ENCODE peak calls at places on chromosomes 5 and 9, in eight cellular contexts. One of them, this sample, is unnamed.

GRCh38 chr5:180071418-180072255 is at the start of gene RNF130:
- DNase-seq in foreskin fibroblast: peak; percentile 92
- DNase-seq in NCI-H446: peak; percentile 73
- DNase-seq in PC-9: peak; percentile 97
- DNase-seq in heart right ventricle: peak; percentile 96
- DNase-seq in lung: peak; percentile 92
- DNase-seq in left lobe of liver: peak; percentile 96
- DNase-seq in stimulated activated CD4-positive, alpha-beta T cell treated with anti-CD3 and anti-CD28 coated beads, Interleukin-2, amount 100 ng/mL, for 48 hours: peak; percentile 89
- DNase-seq in this sample: peak; percentile 90

GRCh38 chr5:6905423-6905822 is 192.2 kb downstream of the TENT4A start:
- DNase-seq in foreskin fibroblast: no peak
- DNase-seq in NCI-H446: no peak
- DNase-seq in PC-9: no peak
- DNase-seq in heart right ventricle: peak; percentile 23
- DNase-seq in lung: no peak
- DNase-seq in left lobe of liver: no peak
- DNase-seq in stimulated activated CD4-positive, alpha-beta T cell treated with anti-CD3 and anti-CD28 coated beads, Interleukin-2, amount 100 ng/mL, for 48 hours: no peak
- DNase-seq in this sample: no peak

GRCh38 chr9:126053913-126054312 is 272.7 kb upstream of the MVB12B start:
- DNase-seq in foreskin fibroblast: no peak
- DNase-seq in NCI-H446: no peak
- DNase-seq in PC-9: no peak
- DNase-seq in heart right ventricle: no peak
- DNase-seq in lung: no peak
- DNase-seq in left lobe of liver: no peak
- DNase-seq in stimulated activated CD4-positive, alpha-beta T cell treated with anti-CD3 and anti-CD28 coated beads, Interleukin-2, amount 100 ng/mL, for 48 hours: no peak
- DNase-seq in this sample: no peak

GRCh38 chr9:40928803-40929487 is 199.5 kb downstream of the FOXD4L6 start:
- DNase-seq in foreskin fibroblast: no peak
- DNase-seq in NCI-H446: no peak
- DNase-seq in PC-9: no peak
- DNase-seq in heart right ventricle: no peak
- DNase-seq in lung: peak; percentile 27
- DNase-seq in left lobe of liver: no peak
- DNase-seq in stimulated activated CD4-positive, alpha-beta T cell treated with anti-CD3 and anti-CD28 coated beads, Interleukin-2, amount 100 ng/mL, for 48 hours: no peak
- DNase-seq in this sample: no peak

GRCh38 chr9:72137697-72138365 is 11.4 kb upstream of the GDA start:
- DNase-seq in foreskin fibroblast: no peak
- DNase-seq in NCI-H446: no peak
- DNase-seq in PC-9: no peak
- DNase-seq in heart right ventricle: no peak
- DNase-seq in lung: no peak
- DNase-seq in left lobe of liver: no peak
- DNase-seq in stimulated activated CD4-positive, alpha-beta T cell treated with anti-CD3 and anti-CD28 coated beads, Interleukin-2, amount 100 ng/mL, for 48 hours: no peak
- DNase-seq in this sample: no peak

GRCh38 chr5:35618791-35619190 is 1.1 kb downstream of the SPEF2 start:
- DNase-seq in foreskin fibroblast: no peak
- DNase-seq in NCI-H446: no peak
- DNase-seq in PC-9: no peak
- DNase-seq in heart right ventricle: no peak
- DNase-seq in lung: no peak
- DNase-seq in left lobe of liver: no peak
- DNase-seq in stimulated activated CD4-positive, alpha-beta T cell treated with anti-CD3 and anti-CD28 coated beads, Interleukin-2, amount 100 ng/mL, for 48 hours: no peak
- DNase-seq in this sample: no peak

GRCh38 chr5:179241175-179241574 is 104.1 kb downstream of the ADAMTS2 start:
- DNase-seq in foreskin fibroblast: peak; percentile 20
- DNase-seq in NCI-H446: no peak
- DNase-seq in PC-9: no peak
- DNase-seq in heart right ventricle: no peak
- DNase-seq in lung: no peak
- DNase-seq in left lobe of liver: peak; percentile 27
- DNase-seq in stimulated activated CD4-positive, alpha-beta T cell treated with anti-CD3 and anti-CD28 coated beads, Interleukin-2, amount 100 ng/mL, for 48 hours: no peak
- DNase-seq in this sample: no peak

GRCh38 chr5:17395106-17395505 is 102.9 kb upstream of the TAF11L2 start:
- DNase-seq in foreskin fibroblast: no peak
- DNase-seq in NCI-H446: no peak
- DNase-seq in PC-9: no peak
- DNase-seq in heart right ventricle: no peak
- DNase-seq in lung: no peak
- DNase-seq in left lobe of liver: no peak
- DNase-seq in stimulated activated CD4-positive, alpha-beta T cell treated with anti-CD3 and anti-CD28 coated beads, Interleukin-2, amount 100 ng/mL, for 48 hours: no peak
- DNase-seq in this sample: no peak

GRCh38 chr9:116137581-116137980 is 16.0 kb upstream of the PAPPA start:
- DNase-seq in foreskin fibroblast: peak; percentile 38
- DNase-seq in NCI-H446: no peak
- DNase-seq in PC-9: no peak
- DNase-seq in heart right ventricle: no peak
- DNase-seq in lung: no peak
- DNase-seq in left lobe of liver: no peak
- DNase-seq in stimulated activated CD4-positive, alpha-beta T cell treated with anti-CD3 and anti-CD28 coated beads, Interleukin-2, amount 100 ng/mL, for 48 hours: no peak
- DNase-seq in this sample: no peak

GRCh38 chr5:67166460-67166871 is 30.1 kb downstream of the CD180 start:
- DNase-seq in foreskin fibroblast: no peak
- DNase-seq in NCI-H446: no peak
- DNase-seq in PC-9: no peak
- DNase-seq in heart right ventricle: peak; percentile 61
- DNase-seq in lung: peak; percentile 66
- DNase-seq in left lobe of liver: no peak
- DNase-seq in stimulated activated CD4-positive, alpha-beta T cell treated with anti-CD3 and anti-CD28 coated beads, Interleukin-2, amount 100 ng/mL, for 48 hours: peak; percentile 65
- DNase-seq in this sample: no peak

GRCh38 chr5:67364381-67364970 is 167.9 kb upstream of the CD180 start:
- DNase-seq in foreskin fibroblast: no peak
- DNase-seq in NCI-H446: no peak
- DNase-seq in PC-9: no peak
- DNase-seq in heart right ventricle: no peak
- DNase-seq in lung: no peak
- DNase-seq in left lobe of liver: peak; percentile 50
- DNase-seq in stimulated activated CD4-positive, alpha-beta T cell treated with anti-CD3 and anti-CD28 coated beads, Interleukin-2, amount 100 ng/mL, for 48 hours: no peak
- DNase-seq in this sample: no peak

GRCh38 chr5:15285901-15286583 is 213.9 kb upstream of the FBXL7 start:
- DNase-seq in foreskin fibroblast: peak; percentile 87
- DNase-seq in NCI-H446: no peak
- DNase-seq in PC-9: no peak
- DNase-seq in heart right ventricle: no peak
- DNase-seq in lung: peak; percentile 33
- DNase-seq in left lobe of liver: no peak
- DNase-seq in stimulated activated CD4-positive, alpha-beta T cell treated with anti-CD3 and anti-CD28 coated beads, Interleukin-2, amount 100 ng/mL, for 48 hours: no peak
- DNase-seq in this sample: no peak

GRCh38 chr5:148780711-148781110 is 45.7 kb upstream of the ADRB2 start:
- DNase-seq in foreskin fibroblast: no peak
- DNase-seq in NCI-H446: no peak
- DNase-seq in PC-9: no peak
- DNase-seq in heart right ventricle: no peak
- DNase-seq in lung: no peak
- DNase-seq in left lobe of liver: no peak
- DNase-seq in stimulated activated CD4-positive, alpha-beta T cell treated with anti-CD3 and anti-CD28 coated beads, Interleukin-2, amount 100 ng/mL, for 48 hours: no peak
- DNase-seq in this sample: no peak

GRCh38 chr9:100206899-100207298 is 107.9 kb downstream of the INVS start:
- DNase-seq in foreskin fibroblast: no peak
- DNase-seq in NCI-H446: no peak
- DNase-seq in PC-9: no peak
- DNase-seq in heart right ventricle: no peak
- DNase-seq in lung: no peak
- DNase-seq in left lobe of liver: no peak
- DNase-seq in stimulated activated CD4-positive, alpha-beta T cell treated with anti-CD3 and anti-CD28 coated beads, Interleukin-2, amount 100 ng/mL, for 48 hours: no peak
- DNase-seq in this sample: no peak

GRCh38 chr9:81535542-81536241 is 153.7 kb downstream of the TLE1 start:
- DNase-seq in foreskin fibroblast: no peak
- DNase-seq in NCI-H446: no peak
- DNase-seq in PC-9: no peak
- DNase-seq in heart right ventricle: no peak
- DNase-seq in lung: no peak
- DNase-seq in left lobe of liver: peak; percentile 52
- DNase-seq in stimulated activated CD4-positive, alpha-beta T cell treated with anti-CD3 and anti-CD28 coated beads, Interleukin-2, amount 100 ng/mL, for 48 hours: no peak
- DNase-seq in this sample: no peak

GRCh38 chr5:135578685-135579341 is at the start of gene CXCL14:
- DNase-seq in foreskin fibroblast: peak; percentile 69
- DNase-seq in NCI-H446: no peak
- DNase-seq in PC-9: no peak
- DNase-seq in heart right ventricle: peak; percentile 30
- DNase-seq in lung: peak; percentile 55
- DNase-seq in left lobe of liver: no peak
- DNase-seq in stimulated activated CD4-positive, alpha-beta T cell treated with anti-CD3 and anti-CD28 coated beads, Interleukin-2, amount 100 ng/mL, for 48 hours: peak; percentile 5
- DNase-seq in this sample: peak; percentile 15

GRCh38 chr5:154421868-154422267 is 23.9 kb upstream of the SAP30L start:
- DNase-seq in foreskin fibroblast: no peak
- DNase-seq in NCI-H446: no peak
- DNase-seq in PC-9: no peak
- DNase-seq in heart right ventricle: no peak
- DNase-seq in lung: no peak
- DNase-seq in left lobe of liver: no peak
- DNase-seq in stimulated activated CD4-positive, alpha-beta T cell treated with anti-CD3 and anti-CD28 coated beads, Interleukin-2, amount 100 ng/mL, for 48 hours: no peak
- DNase-seq in this sample: no peak

GRCh38 chr9:116494815-116495634 is 192.1 kb upstream of the TRIM32 start:
- DNase-seq in foreskin fibroblast: no peak
- DNase-seq in NCI-H446: no peak
- DNase-seq in PC-9: peak; percentile 16
- DNase-seq in heart right ventricle: no peak
- DNase-seq in lung: no peak
- DNase-seq in left lobe of liver: peak; percentile 58
- DNase-seq in stimulated activated CD4-positive, alpha-beta T cell treated with anti-CD3 and anti-CD28 coated beads, Interleukin-2, amount 100 ng/mL, for 48 hours: peak; percentile 16
- DNase-seq in this sample: no peak

GRCh38 chr9:98830554-98830953 is 23.1 kb downstream of the GALNT12 start:
- DNase-seq in foreskin fibroblast: no peak
- DNase-seq in NCI-H446: no peak
- DNase-seq in PC-9: no peak
- DNase-seq in heart right ventricle: no peak
- DNase-seq in lung: no peak
- DNase-seq in left lobe of liver: no peak
- DNase-seq in stimulated activated CD4-positive, alpha-beta T cell treated with anti-CD3 and anti-CD28 coated beads, Interleukin-2, amount 100 ng/mL, for 48 hours: no peak
- DNase-seq in this sample: no peak

GRCh38 chr9:27600254-27600653 is 27.0 kb upstream of the C9orf72 start:
- DNase-seq in foreskin fibroblast: no peak
- DNase-seq in NCI-H446: no peak
- DNase-seq in PC-9: no peak
- DNase-seq in heart right ventricle: no peak
- DNase-seq in lung: no peak
- DNase-seq in left lobe of liver: no peak
- DNase-seq in stimulated activated CD4-positive, alpha-beta T cell treated with anti-CD3 and anti-CD28 coated beads, Interleukin-2, amount 100 ng/mL, for 48 hours: no peak
- DNase-seq in this sample: no peak

GRCh38 chr5:173890195-173890951 is 2.2 kb downstream of the CPEB4 start:
- DNase-seq in foreskin fibroblast: no peak
- DNase-seq in NCI-H446: no peak
- DNase-seq in PC-9: no peak
- DNase-seq in heart right ventricle: peak; percentile 45
- DNase-seq in lung: no peak
- DNase-seq in left lobe of liver: no peak
- DNase-seq in stimulated activated CD4-positive, alpha-beta T cell treated with anti-CD3 and anti-CD28 coated beads, Interleukin-2, amount 100 ng/mL, for 48 hours: no peak
- DNase-seq in this sample: no peak

GRCh38 chr9:100064872-100065581 is 33.8 kb downstream of the ERP44 start:
- DNase-seq in foreskin fibroblast: peak; percentile 69
- DNase-seq in NCI-H446: no peak
- DNase-seq in PC-9: no peak
- DNase-seq in heart right ventricle: no peak
- DNase-seq in lung: no peak
- DNase-seq in left lobe of liver: no peak
- DNase-seq in stimulated activated CD4-positive, alpha-beta T cell treated with anti-CD3 and anti-CD28 coated beads, Interleukin-2, amount 100 ng/mL, for 48 hours: no peak
- DNase-seq in this sample: no peak

GRCh38 chr5:143120460-143121134 is 282.9 kb downstream of the NR3C1 start:
- DNase-seq in foreskin fibroblast: no peak
- DNase-seq in NCI-H446: no peak
- DNase-seq in PC-9: no peak
- DNase-seq in heart right ventricle: no peak
- DNase-seq in lung: no peak
- DNase-seq in left lobe of liver: no peak
- DNase-seq in stimulated activated CD4-positive, alpha-beta T cell treated with anti-CD3 and anti-CD28 coated beads, Interleukin-2, amount 100 ng/mL, for 48 hours: no peak
- DNase-seq in this sample: no peak

GRCh38 chr5:120873083-120873482 is 409.0 kb downstream of the PRR16 start:
- DNase-seq in foreskin fibroblast: no peak
- DNase-seq in NCI-H446: no peak
- DNase-seq in PC-9: no peak
- DNase-seq in heart right ventricle: no peak
- DNase-seq in lung: no peak
- DNase-seq in left lobe of liver: no peak
- DNase-seq in stimulated activated CD4-positive, alpha-beta T cell treated with anti-CD3 and anti-CD28 coated beads, Interleukin-2, amount 100 ng/mL, for 48 hours: no peak
- DNase-seq in this sample: no peak

GRCh38 chr9:25205285-25205684 is 473.0 kb downstream of the TUSC1 start:
- DNase-seq in foreskin fibroblast: no peak
- DNase-seq in NCI-H446: no peak
- DNase-seq in PC-9: no peak
- DNase-seq in heart right ventricle: no peak
- DNase-seq in lung: no peak
- DNase-seq in left lobe of liver: no peak
- DNase-seq in stimulated activated CD4-positive, alpha-beta T cell treated with anti-CD3 and anti-CD28 coated beads, Interleukin-2, amount 100 ng/mL, for 48 hours: no peak
- DNase-seq in this sample: no peak

GRCh38 chr5:172144291-172144815 is 43.7 kb downstream of the STK10 start:
- DNase-seq in foreskin fibroblast: no peak
- DNase-seq in NCI-H446: no peak
- DNase-seq in PC-9: no peak
- DNase-seq in heart right ventricle: peak; percentile 53
- DNase-seq in lung: no peak
- DNase-seq in left lobe of liver: no peak
- DNase-seq in stimulated activated CD4-positive, alpha-beta T cell treated with anti-CD3 and anti-CD28 coated beads, Interleukin-2, amount 100 ng/mL, for 48 hours: no peak
- DNase-seq in this sample: no peak

GRCh38 chr5:31106259-31106658 is 87.2 kb upstream of the CDH6 start:
- DNase-seq in foreskin fibroblast: no peak
- DNase-seq in NCI-H446: peak; percentile 33
- DNase-seq in PC-9: no peak
- DNase-seq in heart right ventricle: no peak
- DNase-seq in lung: no peak
- DNase-seq in left lobe of liver: no peak
- DNase-seq in stimulated activated CD4-positive, alpha-beta T cell treated with anti-CD3 and anti-CD28 coated beads, Interleukin-2, amount 100 ng/mL, for 48 hours: no peak
- DNase-seq in this sample: no peak

GRCh38 chr9:105950894-105951293 is 256.6 kb downstream of the TMEM38B start:
- DNase-seq in foreskin fibroblast: no peak
- DNase-seq in NCI-H446: no peak
- DNase-seq in PC-9: no peak
- DNase-seq in heart right ventricle: no peak
- DNase-seq in lung: no peak
- DNase-seq in left lobe of liver: no peak
- DNase-seq in stimulated activated CD4-positive, alpha-beta T cell treated with anti-CD3 and anti-CD28 coated beads, Interleukin-2, amount 100 ng/mL, for 48 hours: no peak
- DNase-seq in this sample: no peak

GRCh38 chr9:90099262-90099982 is 494.6 kb downstream of the GADD45G start:
- DNase-seq in foreskin fibroblast: no peak
- DNase-seq in NCI-H446: no peak
- DNase-seq in PC-9: no peak
- DNase-seq in heart right ventricle: no peak
- DNase-seq in lung: no peak
- DNase-seq in left lobe of liver: no peak
- DNase-seq in stimulated activated CD4-positive, alpha-beta T cell treated with anti-CD3 and anti-CD28 coated beads, Interleukin-2, amount 100 ng/mL, for 48 hours: no peak
- DNase-seq in this sample: no peak

GRCh38 chr5:124700930-124701458 is 45.4 kb downstream of the ZNF608 start:
- DNase-seq in foreskin fibroblast: no peak
- DNase-seq in NCI-H446: no peak
- DNase-seq in PC-9: no peak
- DNase-seq in heart right ventricle: no peak
- DNase-seq in lung: no peak
- DNase-seq in left lobe of liver: no peak
- DNase-seq in stimulated activated CD4-positive, alpha-beta T cell treated with anti-CD3 and anti-CD28 coated beads, Interleukin-2, amount 100 ng/mL, for 48 hours: no peak
- DNase-seq in this sample: peak; percentile 62

GRCh38 chr5:115349001-115349817 is 52.8 kb upstream of the CCDC112 start:
- DNase-seq in foreskin fibroblast: peak; percentile 80
- DNase-seq in NCI-H446: peak; percentile 21
- DNase-seq in PC-9: peak; percentile 21
- DNase-seq in heart right ventricle: no peak
- DNase-seq in lung: no peak
- DNase-seq in left lobe of liver: peak; percentile 68
- DNase-seq in stimulated activated CD4-positive, alpha-beta T cell treated with anti-CD3 and anti-CD28 coated beads, Interleukin-2, amount 100 ng/mL, for 48 hours: no peak
- DNase-seq in this sample: no peak

GRCh38 chr5:147455822-147456221 is 54.0 kb downstream of the DPYSL3 start:
- DNase-seq in foreskin fibroblast: peak; percentile 45
- DNase-seq in NCI-H446: peak; percentile 53
- DNase-seq in PC-9: no peak
- DNase-seq in heart right ventricle: no peak
- DNase-seq in lung: no peak
- DNase-seq in left lobe of liver: no peak
- DNase-seq in stimulated activated CD4-positive, alpha-beta T cell treated with anti-CD3 and anti-CD28 coated beads, Interleukin-2, amount 100 ng/mL, for 48 hours: no peak
- DNase-seq in this sample: no peak

GRCh38 chr5:95895771-95896170 is 65.9 kb downstream of the ELL2 start:
- DNase-seq in foreskin fibroblast: no peak
- DNase-seq in NCI-H446: no peak
- DNase-seq in PC-9: no peak
- DNase-seq in heart right ventricle: no peak
- DNase-seq in lung: no peak
- DNase-seq in left lobe of liver: no peak
- DNase-seq in stimulated activated CD4-positive, alpha-beta T cell treated with anti-CD3 and anti-CD28 coated beads, Interleukin-2, amount 100 ng/mL, for 48 hours: no peak
- DNase-seq in this sample: no peak

GRCh38 chr9:129081388-129081889 is 528 bp downstream of the DOLPP1 start:
- DNase-seq in foreskin fibroblast: no peak
- DNase-seq in NCI-H446: no peak
- DNase-seq in PC-9: no peak
- DNase-seq in heart right ventricle: no peak
- DNase-seq in lung: peak; percentile 46
- DNase-seq in left lobe of liver: no peak
- DNase-seq in stimulated activated CD4-positive, alpha-beta T cell treated with anti-CD3 and anti-CD28 coated beads, Interleukin-2, amount 100 ng/mL, for 48 hours: peak; percentile 11
- DNase-seq in this sample: no peak

This sample was measured in prostate gland.